ENCODE peak calls at places on chromosome 16, in seven cellular contexts. D is naive thymus-derived CD4-positive, alpha-beta T cell; I is heart left ventricle; M is stomach; U is A673; B is ovary; K is esophagus squamous epithelium. L is an unnamed sample. For H3K4me1, the result is how much of the 10 kb centered on the place peaks cover.

GRCh38 chr16:49621240-49622083 is 234.4 kb downstream of the ZNF423 start:
- DNase-seq in D (no peak), I (no peak), M (no peak), U (peak), B (peak), K (no peak), L (no peak)

GRCh38 chr16:68539704-68540370 is 746 bp downstream of the ZFP90 start:
- DNase-seq in D (peak), I (no peak), M (no peak), U (no peak), B (no peak), K (no peak), L (no peak)

GRCh38 chr16:86529160-86529559 is 18.8 kb downstream of the FOXF1 start:
- DNase-seq in D (no peak), I (no peak), M (no peak), U (no peak), B (no peak), K (no peak), L (no peak)

GRCh38 chr16:56300901-56301351 is 109.6 kb downstream of the GNAO1 start:
- DNase-seq in D (no peak), I (no peak), M (no peak), U (no peak), B (no peak), K (no peak), L (no peak)

GRCh38 chr16:16006650-16007049 is 57.2 kb downstream of the ABCC1 start:
- DNase-seq in D (no peak), I (no peak), M (no peak), U (no peak), B (no peak), K (no peak), L (no peak)

GRCh38 chr16:718389-718788 is 2.6 kb upstream of the ANTKMT start:
- DNase-seq in D (no peak), I (no peak), M (no peak), U (no peak), B (no peak), K (no peak), L (no peak)

GRCh38 chr16:48099455-48099854 is 56.3 kb downstream of the ABCC12 start:
- DNase-seq in D (no peak), I (peak), M (no peak), U (peak), B (no peak), K (no peak), L (peak)

GRCh38 chr16:49636608-49637007 is 219.3 kb downstream of the ZNF423 start:
- DNase-seq in D (no peak), I (no peak), M (no peak), U (no peak), B (no peak), K (no peak), L (no peak)

GRCh38 chr16:11253009-11253994 is 2.7 kb downstream of the SOCS1 start:
- DNase-seq in D (no peak), I (no peak), M (no peak), U (no peak), B (no peak), K (no peak), L (no peak)

GRCh38 chr16:48075398-48075797 is 80.4 kb downstream of the ABCC12 start:
- DNase-seq in D (no peak), I (no peak), M (no peak), U (no peak), B (no peak), K (no peak), L (no peak)

GRCh38 chr16:52372313-52372712 is 174.6 kb downstream of the TOX3 start:
- DNase-seq in D (no peak), I (no peak), M (peak), U (no peak), B (no peak), K (no peak), L (no peak)

GRCh38 chr16:1984347-1985225 is 593 bp downstream of the GFER start:
- DNase-seq in D (no peak), I (no peak), M (no peak), U (no peak), B (no peak), K (no peak), L (no peak)

GRCh38 chr16:4315185-4316102 is at the start of gene GLIS2:
- DNase-seq in D (no peak), I (peak), M (peak), U (peak), B (peak), K (no peak), L (peak)

GRCh38 chr16:3188925-3189825 is 1.2 kb downstream of the OR1F1 start:
- DNase-seq in D (no peak), I (no peak), M (no peak), U (peak), B (no peak), K (no peak), L (no peak)

GRCh38 chr16:75810342-75810741 is 84.1 kb upstream of the CPHXL start:
- DNase-seq in D (no peak), I (no peak), M (no peak), U (no peak), B (no peak), K (no peak), L (no peak)

GRCh38 chr16:75760018-75760519 is 33.8 kb upstream of the CPHXL start:
- DNase-seq in D (no peak), I (no peak), M (no peak), U (no peak), B (no peak), K (no peak), L (no peak)

GRCh38 chr16:55501549-55502322 is 7.1 kb upstream of the LPCAT2 start:
- DNase-seq in D (no peak), I (no peak), M (no peak), U (no peak), B (no peak), K (no peak), L (no peak)

GRCh38 chr16:69404275-69404805 is 18.5 kb upstream of the TERF2 start:
- DNase-seq in D (no peak), I (peak), M (peak), U (peak), B (peak), K (no peak), L (no peak)

GRCh38 chr16:71383054-71383773 is 24.7 kb downstream of the CALB2 start:
- DNase-seq in D (no peak), I (no peak), M (no peak), U (no peak), B (no peak), K (no peak), L (no peak)

GRCh38 chr16:48535831-48536599 is 74.0 kb downstream of the N4BP1 start:
- DNase-seq in D (no peak), I (peak), M (no peak), U (no peak), B (peak), K (no peak), L (peak)

GRCh38 chr16:28321700-28322411 is 29.5 kb downstream of the SBK1 start:
- DNase-seq in D (no peak), I (no peak), M (no peak), U (peak), B (no peak), K (no peak), L (no peak)

GRCh38 chr16:68782198-68783174 is 45.4 kb downstream of the CDH1 start:
- DNase-seq in D (no peak), I (no peak), M (no peak), U (no peak), B (no peak), K (no peak), L (no peak)

GRCh38 chr16:66521951-66522771 is 27.8 kb downstream of the TK2 start:
- DNase-seq in D (peak), I (no peak), M (peak), U (no peak), B (no peak), K (no peak), L (no peak)

GRCh38 chr16:8712589-8713361 is 38.4 kb downstream of the ABAT start:
- DNase-seq in D (no peak), I (no peak), M (no peak), U (peak), B (no peak), K (no peak), L (no peak)

GRCh38 chr16:68839831-68840230 is 3.5 kb upstream of the TANGO6 start:
- DNase-seq in D (no peak), I (no peak), M (no peak), U (no peak), B (no peak), K (no peak), L (no peak)

GRCh38 chr16:1026784-1027415 is 45.3 kb downstream of the SOX8 start:
- DNase-seq in D (no peak), I (no peak), M (no peak), U (no peak), B (no peak), K (no peak), L (no peak)

GRCh38 chr16:26078971-26079370 is 387.2 kb downstream of the HS3ST4 start:
- DNase-seq in D (no peak), I (no peak), M (no peak), U (peak), B (no peak), K (no peak), L (no peak)

GRCh38 chr16:14418795-14419225 is 211.2 kb downstream of the PARN start:
- DNase-seq in D (no peak), I (no peak), M (peak), U (no peak), B (no peak), K (no peak), L (no peak)

GRCh38 chr16:27676807-27677206 is 126.9 kb downstream of the KATNIP start:
- DNase-seq in D (no peak), I (no peak), M (no peak), U (no peak), B (no peak), K (no peak), L (no peak)

GRCh38 chr16:4899474-4899846 is 37.5 kb downstream of the PPL start:
- DNase-seq in D (no peak), I (no peak), M (no peak), U (no peak), B (no peak), K (no peak), L (no peak)

GRCh38 chr16:68756250-68757051 is 19.4 kb downstream of the CDH1 start:
- DNase-seq in D (no peak), I (no peak), M (peak), U (no peak), B (no peak), K (no peak), L (no peak)

GRCh38 chr16:48613061-48613957 is 3.3 kb upstream of the N4BP1 start:
- DNase-seq in D (peak), I (no peak), M (peak), U (no peak), B (no peak), K (no peak), L (no peak)

GRCh38 chr16:3474136-3474779 is 21.0 kb downstream of the C16orf90 start:
- DNase-seq in D (no peak), I (no peak), M (peak), U (no peak), B (no peak), K (no peak), L (no peak)

GRCh38 chr16:13333336-13333735 is 431.9 kb downstream of the SHISA9 start:
- DNase-seq in D (no peak), I (no peak), M (no peak), U (no peak), B (no peak), K (no peak), L (no peak)

GRCh38 chr16:74868501-74868900 is 93.9 kb upstream of the FA2H start:
- DNase-seq in D (peak), I (peak), M (no peak), U (peak), B (no peak), K (no peak), L (no peak)

GRCh38 chr16:4733211-4733742 is 794 bp downstream of the ANKS3 start:
- DNase-seq in D (no peak), I (no peak), M (no peak), U (no peak), B (no peak), K (no peak), L (no peak)

GRCh38 chr16:56190903-56191806 is at the start of gene GNAO1:
- DNase-seq in D (no peak), I (peak), M (peak), U (peak), B (peak), K (no peak), L (peak)

GRCh38 chr16:49484454-49484853 is 110.8 kb downstream of the C16orf78 start:
- DNase-seq in D (no peak), I (peak), M (peak), U (peak), B (peak), K (no peak), L (peak)

GRCh38 chr16:8716592-8716991 is 42.2 kb downstream of the ABAT start:
- DNase-seq in D (no peak), I (no peak), M (no peak), U (no peak), B (no peak), K (no peak), L (no peak)

GRCh38 chr16:31754998-31755615 is 118.5 kb upstream of the ZNF267 start:
- DNase-seq in D (no peak), I (no peak), M (no peak), U (no peak), B (no peak), K (no peak), L (no peak)
- H3K4me3 ChIP-seq in D (peak), I (no peak), M (no peak), U (no peak), B (no peak), K (no peak), L (no peak)

GRCh38 chr16:72991645-72992044 is 56.3 kb downstream of the ZFHX3 start:
- DNase-seq in D (no peak), I (no peak), M (no peak), U (no peak), B (no peak), K (no peak), L (no peak)
- H3K4me1 ChIP-seq in D (under half), I (under half), M (half or more), U (half or more), B (under half), K (under half), L (half or more)

DNA sequence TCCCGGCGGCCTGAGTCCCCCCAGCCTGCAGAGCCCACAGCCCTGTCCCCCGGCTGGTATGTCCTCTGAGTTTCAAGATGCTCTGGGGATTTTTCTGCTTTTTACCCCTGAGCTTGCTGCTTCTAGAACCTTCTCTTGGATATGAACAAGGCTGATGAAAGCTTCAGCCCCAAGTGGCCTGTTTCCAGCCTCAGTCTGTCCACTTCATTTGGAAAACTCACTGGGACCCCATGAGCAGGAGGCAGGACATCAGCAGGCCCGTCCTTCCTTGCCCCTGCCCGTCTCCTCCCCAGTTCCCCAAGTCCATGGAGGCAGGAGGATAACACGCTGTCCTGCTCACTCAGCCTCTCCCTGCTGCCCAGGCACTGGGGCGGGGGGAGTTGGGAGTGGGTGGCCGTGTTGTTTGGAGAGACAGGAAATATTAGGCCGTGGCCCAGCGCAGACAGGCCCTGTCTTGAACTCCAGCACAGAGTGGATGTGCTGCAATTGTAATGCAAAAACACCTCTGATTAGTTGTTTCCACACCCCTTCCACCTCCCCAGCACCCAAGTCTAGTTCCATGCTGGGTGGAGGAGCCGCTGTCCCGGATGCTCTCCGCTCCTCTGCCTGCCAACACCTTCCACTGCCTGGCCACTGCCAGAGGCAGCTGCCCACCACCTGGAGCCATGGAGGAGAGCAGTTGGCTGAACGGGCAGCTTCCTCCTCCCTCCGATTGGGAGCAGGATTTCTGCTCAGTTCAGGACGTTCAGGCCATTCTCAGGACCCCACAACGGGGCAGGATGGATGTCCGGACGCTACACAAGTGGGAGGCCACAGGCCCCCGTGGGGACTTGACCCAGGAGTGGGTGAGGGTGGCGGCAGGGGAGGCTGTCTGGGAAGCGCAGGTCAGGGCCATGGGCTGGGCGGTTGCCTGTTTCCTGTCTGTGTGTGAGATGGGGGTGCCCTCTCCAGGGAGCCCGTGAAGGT is 216.9 kb upstream of the GSE1 start:
- DNase-seq in D (no peak), I (no peak), M (no peak), U (peak), B (peak), K (no peak), L (no peak)
- H3K4me3 ChIP-seq in D (no peak), I (no peak), M (no peak), U (no peak), B (no peak), K (no peak), L (no peak)

GRCh38 chr16:84738255-84739038 is 38.6 kb downstream of the USP10 start:
- DNase-seq in D (peak), I (peak), M (peak), U (peak), B (peak), K (no peak), L (peak)

GRCh38 chr16:84740596-84741071 is 40.8 kb downstream of the USP10 start:
- DNase-seq in D (no peak), I (no peak), M (no peak), U (no peak), B (no peak), K (no peak), L (peak)

GRCh38 chr16:84741351-84741791 is 41.6 kb downstream of the USP10 start:
- DNase-seq in D (no peak), I (no peak), M (no peak), U (no peak), B (no peak), K (no peak), L (no peak)

GRCh38 chr16:84737658-84738057 is 37.9 kb downstream of the USP10 start:
- DNase-seq in D (no peak), I (no peak), M (peak), U (no peak), B (no peak), K (no peak), L (no peak)

DNA sequence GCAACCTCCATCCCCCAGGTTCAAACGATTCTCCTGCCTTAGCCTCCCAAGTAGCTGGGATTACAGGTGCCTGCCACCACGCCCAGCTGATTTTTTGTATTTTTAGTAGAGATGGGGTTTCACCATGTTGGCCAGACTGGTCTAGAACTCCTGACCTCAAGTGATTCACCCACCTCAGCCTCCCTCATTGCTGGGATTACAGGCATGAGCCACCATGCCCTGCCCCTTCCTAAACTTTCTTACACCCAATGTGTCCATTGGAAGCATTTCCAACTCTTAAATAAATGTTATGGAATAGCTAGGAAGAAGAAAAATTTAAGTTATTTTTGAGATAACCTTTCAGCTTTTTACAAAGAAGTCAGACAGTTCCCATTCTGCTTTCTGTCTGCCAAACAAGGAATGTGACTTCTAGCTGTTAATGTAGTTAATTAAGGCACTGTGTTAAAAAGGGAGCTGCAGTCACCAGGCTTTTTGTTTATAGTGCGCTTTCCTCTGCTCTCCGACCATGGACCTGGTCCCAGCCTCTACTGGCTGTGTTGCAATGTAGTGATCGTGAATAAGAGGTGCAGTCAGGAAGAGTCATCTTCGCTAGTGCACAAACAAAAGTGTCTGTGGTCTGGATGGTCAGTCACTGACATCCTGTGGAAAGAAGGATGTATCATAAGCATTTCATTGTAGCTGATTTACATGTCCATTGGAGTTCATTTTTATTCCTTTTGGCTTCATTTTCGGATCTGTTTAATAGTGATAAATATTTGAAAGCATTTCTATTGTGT is 39.7 kb downstream of the USP10 start:
- DNase-seq in D (no peak), I (no peak), M (no peak), U (no peak), B (no peak), K (no peak), L (no peak)
- H3K4me1 ChIP-seq in D (under half), I (under half), M (half or more), U (half or more), B (under half), K (under half), L (half or more)

GRCh38 chr16:81517630-81518438 is 73.2 kb downstream of the CMIP start:
- DNase-seq in D (no peak), I (no peak), M (no peak), U (no peak), B (no peak), K (no peak), L (no peak)

GRCh38 chr16:81515281-81515680 is 70.7 kb downstream of the CMIP start:
- DNase-seq in D (no peak), I (no peak), M (no peak), U (no peak), B (no peak), K (no peak), L (no peak)

GRCh38 chr16:81515721-81516120 is 71.1 kb downstream of the CMIP start:
- DNase-seq in D (no peak), I (no peak), M (no peak), U (no peak), B (no peak), K (no peak), L (no peak)

GRCh38 chr16:81517150-81517499 is 72.5 kb downstream of the CMIP start:
- DNase-seq in D (no peak), I (no peak), M (no peak), U (no peak), B (no peak), K (no peak), L (no peak)

DNA sequence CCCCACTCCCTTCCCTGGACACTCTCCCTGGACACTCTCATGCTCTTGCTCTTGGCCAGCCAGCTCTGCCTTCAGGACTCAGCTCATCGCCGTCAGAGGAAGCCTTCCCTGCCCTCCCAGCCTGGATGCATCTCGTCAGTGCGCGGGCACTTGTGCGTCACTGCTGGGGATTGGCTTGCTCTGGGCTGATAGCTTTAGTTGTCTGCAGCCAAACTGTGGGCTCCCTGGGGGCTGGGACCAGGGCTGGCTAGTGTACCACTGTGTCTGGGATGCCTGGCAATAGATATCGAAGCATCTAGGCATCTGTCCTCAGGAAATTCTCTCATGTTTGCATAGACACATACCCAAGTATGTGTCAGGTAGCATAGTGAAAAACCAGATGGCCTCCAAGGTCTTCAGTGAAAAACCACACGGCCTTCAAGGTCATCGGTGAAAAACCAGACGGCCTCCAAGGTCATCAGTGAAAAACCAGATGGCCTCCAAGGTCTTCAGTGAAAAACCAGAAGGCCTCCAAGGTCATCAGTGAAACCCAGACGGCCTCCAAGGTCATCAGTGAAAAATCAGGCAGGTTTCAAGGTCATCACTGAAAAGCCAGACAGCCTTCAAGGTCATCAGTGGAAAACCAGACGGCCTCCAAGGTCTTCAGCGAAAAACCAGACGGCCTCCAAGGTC is 72.0 kb downstream of the CMIP start:
- DNase-seq in D (no peak), I (no peak), M (no peak), U (no peak), B (no peak), K (no peak), L (no peak)
- H3K4me3 ChIP-seq in D (no peak), I (no peak), M (no peak), U (no peak), B (no peak), K (no peak), L (no peak)